ENCODE peak calls at places on chromosomes 6 and 20, in eight cellular contexts. One of them, this sample, is unnamed.

GRCh38 chr6:99746261-99746895 is 139.7 kb downstream of the PRDM13 start:
- DNase-seq in naive B cell: peak
- DNase-seq in A549: peak
- DNase-seq in caudate nucleus: no peak
- DNase-seq in AML-193: peak
- DNase-seq in activated CD4-positive, alpha-beta T cell treated with anti-CD3 and anti-CD28 coated beads for 48 hours: peak
- DNase-seq in Ammon's horn: peak
- DNase-seq in endodermal cell: peak
- DNase-seq in this sample: no peak

GRCh38 chr6:7617954-7618764 is 28.2 kb downstream of the SNRNP48 start:
- DNase-seq in naive B cell: no peak
- DNase-seq in A549: no peak
- DNase-seq in caudate nucleus: no peak
- DNase-seq in AML-193: peak
- DNase-seq in activated CD4-positive, alpha-beta T cell treated with anti-CD3 and anti-CD28 coated beads for 48 hours: peak
- DNase-seq in Ammon's horn: peak
- DNase-seq in endodermal cell: no peak
- DNase-seq in this sample: no peak

GRCh38 chr6:52426667-52427066 is 6.5 kb downstream of the EFHC1 start:
- DNase-seq in naive B cell: no peak
- DNase-seq in A549: no peak
- DNase-seq in caudate nucleus: no peak
- DNase-seq in AML-193: no peak
- DNase-seq in activated CD4-positive, alpha-beta T cell treated with anti-CD3 and anti-CD28 coated beads for 48 hours: no peak
- DNase-seq in Ammon's horn: no peak
- DNase-seq in endodermal cell: no peak
- DNase-seq in this sample: no peak

GRCh38 chr6:127279815-127280214 is 13.2 kb downstream of the RNF146 start:
- DNase-seq in naive B cell: no peak
- DNase-seq in A549: no peak
- DNase-seq in caudate nucleus: no peak
- DNase-seq in AML-193: no peak
- DNase-seq in activated CD4-positive, alpha-beta T cell treated with anti-CD3 and anti-CD28 coated beads for 48 hours: no peak
- DNase-seq in Ammon's horn: no peak
- DNase-seq in endodermal cell: no peak
- DNase-seq in this sample: no peak

GRCh38 chr6:147406783-147407182 is 101.7 kb upstream of the SAMD5 start:
- DNase-seq in naive B cell: no peak
- DNase-seq in A549: no peak
- DNase-seq in caudate nucleus: no peak
- DNase-seq in AML-193: no peak
- DNase-seq in activated CD4-positive, alpha-beta T cell treated with anti-CD3 and anti-CD28 coated beads for 48 hours: no peak
- DNase-seq in Ammon's horn: no peak
- DNase-seq in endodermal cell: no peak
- DNase-seq in this sample: no peak

GRCh38 chr6:158232445-158233213 is 64.5 kb downstream of the GTF2H5 start:
- DNase-seq in naive B cell: peak
- DNase-seq in A549: peak
- DNase-seq in caudate nucleus: peak
- DNase-seq in AML-193: no peak
- DNase-seq in activated CD4-positive, alpha-beta T cell treated with anti-CD3 and anti-CD28 coated beads for 48 hours: peak
- DNase-seq in Ammon's horn: peak
- DNase-seq in endodermal cell: peak
- DNase-seq in this sample: peak

GRCh38 chr6:72704979-72705378 is 83.1 kb downstream of the KCNQ5 start:
- DNase-seq in naive B cell: no peak
- DNase-seq in A549: peak
- DNase-seq in caudate nucleus: no peak
- DNase-seq in AML-193: no peak
- DNase-seq in activated CD4-positive, alpha-beta T cell treated with anti-CD3 and anti-CD28 coated beads for 48 hours: no peak
- DNase-seq in Ammon's horn: no peak
- DNase-seq in endodermal cell: no peak
- DNase-seq in this sample: no peak

GRCh38 chr20:21656299-21657067 is 49.0 kb upstream of the PAX1 start:
- DNase-seq in naive B cell: no peak
- DNase-seq in A549: no peak
- DNase-seq in caudate nucleus: no peak
- DNase-seq in AML-193: no peak
- DNase-seq in activated CD4-positive, alpha-beta T cell treated with anti-CD3 and anti-CD28 coated beads for 48 hours: no peak
- DNase-seq in Ammon's horn: no peak
- DNase-seq in endodermal cell: no peak
- DNase-seq in this sample: no peak

GRCh38 chr6:52195886-52196285 is 9.7 kb downstream of the IL17A start:
- DNase-seq in naive B cell: no peak
- DNase-seq in A549: no peak
- DNase-seq in caudate nucleus: no peak
- DNase-seq in AML-193: no peak
- DNase-seq in activated CD4-positive, alpha-beta T cell treated with anti-CD3 and anti-CD28 coated beads for 48 hours: no peak
- DNase-seq in Ammon's horn: no peak
- DNase-seq in endodermal cell: no peak
- DNase-seq in this sample: no peak

GRCh38 chr6:116057766-116058165 is 2.9 kb downstream of the FRK start:
- DNase-seq in naive B cell: no peak
- DNase-seq in A549: no peak
- DNase-seq in caudate nucleus: no peak
- DNase-seq in AML-193: no peak
- DNase-seq in activated CD4-positive, alpha-beta T cell treated with anti-CD3 and anti-CD28 coated beads for 48 hours: no peak
- DNase-seq in Ammon's horn: no peak
- DNase-seq in endodermal cell: no peak
- DNase-seq in this sample: no peak

GRCh38 chr6:144921206-144921975 is 636.3 kb downstream of the UTRN start:
- DNase-seq in naive B cell: no peak
- DNase-seq in A549: no peak
- DNase-seq in caudate nucleus: no peak
- DNase-seq in AML-193: no peak
- DNase-seq in activated CD4-positive, alpha-beta T cell treated with anti-CD3 and anti-CD28 coated beads for 48 hours: no peak
- DNase-seq in Ammon's horn: no peak
- DNase-seq in endodermal cell: no peak
- DNase-seq in this sample: no peak

GRCh38 chr6:47034421-47034820 is 7.7 kb downstream of the ADGRF1 start:
- DNase-seq in naive B cell: no peak
- DNase-seq in A549: no peak
- DNase-seq in caudate nucleus: no peak
- DNase-seq in AML-193: no peak
- DNase-seq in activated CD4-positive, alpha-beta T cell treated with anti-CD3 and anti-CD28 coated beads for 48 hours: no peak
- DNase-seq in Ammon's horn: peak
- DNase-seq in endodermal cell: no peak
- DNase-seq in this sample: no peak